ENCODE peak calls at places on chromosomes 7 and 10, in nine cellular contexts. P, W, Z, Y, B, L, K, U and O are unnamed samples.

GRCh38 chr7:106372595-106373318 is 88.0 kb upstream of the NAMPT start:
- DNase-seq in P (no peak), W (no peak), Z (no peak), Y (no peak), B (no peak), L (no peak), K (no peak), U (no peak), O (no peak)

GRCh38 chr7:46072722-46073121 is 151.7 kb upstream of the IGFBP3 start:
- DNase-seq in P (no peak), W (no peak), Z (no peak), Y (peak; percentile 84), B (peak; percentile 38), L (no peak), K (no peak), U (no peak), O (no peak)

GRCh38 chr7:158840604-158841003 is 11.3 kb upstream of the ESYT2 start:
- DNase-seq in P (no peak), W (no peak), Z (no peak), Y (no peak), B (no peak), L (no peak), K (no peak), U (no peak), O (no peak)

GRCh38 chr7:135770139-135770710 is 21.6 kb upstream of the FAM180A start:
- DNase-seq in P (no peak), W (no peak), Z (no peak), Y (no peak), B (no peak), L (peak; percentile 90), K (no peak), U (no peak), O (no peak)

GRCh38 chr10:29276251-29276850 is 12.5 kb upstream of the LYZL1 start:
- DNase-seq in P (no peak), W (no peak), Z (no peak), Y (no peak), B (no peak), L (no peak), K (no peak), U (no peak), O (no peak)

GRCh38 chr10:102046095-102046494 is 9.9 kb downstream of the ARMH3 start:
- DNase-seq in P (no peak), W (no peak), Z (no peak), Y (no peak), B (no peak), L (no peak), K (no peak), U (no peak), O (no peak)

GRCh38 chr10:118629211-118629610 is 33.8 kb upstream of the PRLHR start:
- DNase-seq in P (no peak), W (no peak), Z (no peak), Y (no peak), B (no peak), L (peak; percentile 15), K (no peak), U (no peak), O (no peak)

GRCh38 chr7:76506081-76506440 is 4.3 kb upstream of the UPK3B start:
- DNase-seq in P (no peak), W (no peak), Z (no peak), Y (peak; percentile 32), B (no peak), L (no peak), K (no peak), U (no peak), O (no peak)

GRCh38 chr10:79444243-79445119 is 943 bp downstream of the ZCCHC24 start:
- DNase-seq in P (peak; percentile 46), W (no peak), Z (peak; percentile 53), Y (peak; percentile 50), B (peak; percentile 78), L (peak; percentile 84), K (peak; percentile 74), U (peak; percentile 85), O (peak; percentile 41)